ENCODE peak calls at places on chromosomes 11 and 22, in six cellular contexts. One of them, this sample, is unnamed.

GRCh38 chr22:37802310-37803194 is 5.2 kb upstream of the GCAT start:
- DNase-seq in H9: peak
- DNase-seq in H1: peak
- DNase-seq in neuronal stem cell: peak
- DNase-seq in mesenchymal stem cell: peak
- DNase-seq in IMR-90: peak
- DNase-seq in this sample: peak

GRCh38 chr11:108698844-108699642 is 34.2 kb downstream of the DDX10 start:
- DNase-seq in H1: no peak
- DNase-seq in H9: no peak
- DNase-seq in mesenchymal stem cell: no peak
- DNase-seq in neuronal stem cell: no peak
- DNase-seq in IMR-90: no peak
- DNase-seq in this sample: no peak

GRCh38 chr11:70105755-70106571 is 27.8 kb downstream of the ANO1 start:
- DNase-seq in mesenchymal stem cell: no peak
- DNase-seq in neuronal stem cell: no peak
- DNase-seq in IMR-90: no peak
- DNase-seq in H9: no peak
- DNase-seq in H1: no peak
- DNase-seq in this sample: no peak

GRCh38 chr22:38698407-38699094 is 2.2 kb downstream of the JOSD1 start:
- DNase-seq in IMR-90: no peak
- DNase-seq in H9: no peak
- DNase-seq in mesenchymal stem cell: no peak
- DNase-seq in H1: no peak
- DNase-seq in neuronal stem cell: no peak
- DNase-seq in this sample: no peak

GRCh38 chr22:23253475-23254055 is 73.3 kb downstream of the BCR start:
- DNase-seq in H1: no peak
- DNase-seq in neuronal stem cell: no peak
- DNase-seq in H9: no peak
- DNase-seq in IMR-90: no peak
- DNase-seq in mesenchymal stem cell: no peak
- DNase-seq in this sample: no peak

GRCh38 chr11:10984742-10985141 is 126.9 kb upstream of the ZBED5 start:
- DNase-seq in H9: no peak
- DNase-seq in H1: no peak
- DNase-seq in mesenchymal stem cell: no peak
- DNase-seq in IMR-90: no peak
- DNase-seq in neuronal stem cell: no peak
- DNase-seq in this sample: no peak

GRCh38 chr11:32487270-32487669 is 51.9 kb upstream of the WT1 start:
- DNase-seq in IMR-90: no peak
- DNase-seq in H9: peak
- DNase-seq in mesenchymal stem cell: no peak
- DNase-seq in H1: no peak
- DNase-seq in neuronal stem cell: no peak
- DNase-seq in this sample: no peak

GRCh38 chr11:73916435-73916834 is 34.4 kb upstream of the DNAJB13 start:
- DNase-seq in neuronal stem cell: no peak
- DNase-seq in mesenchymal stem cell: no peak
- DNase-seq in IMR-90: peak
- DNase-seq in H1: no peak
- DNase-seq in H9: no peak
- DNase-seq in this sample: no peak

GRCh38 chr11:18761741-18762140 is 29.9 kb downstream of the PTPN5 start:
- DNase-seq in mesenchymal stem cell: no peak
- DNase-seq in neuronal stem cell: no peak
- DNase-seq in H1: no peak
- DNase-seq in IMR-90: no peak
- DNase-seq in H9: no peak
- DNase-seq in this sample: no peak

GRCh38 chr11:21604564-21604963 is 588.3 kb upstream of the ANO5 start:
- DNase-seq in H9: no peak
- DNase-seq in neuronal stem cell: no peak
- DNase-seq in IMR-90: no peak
- DNase-seq in H1: no peak
- DNase-seq in mesenchymal stem cell: no peak
- DNase-seq in this sample: no peak

GRCh38 chr22:43919106-43919965 is 4.3 kb upstream of the PNPLA3 start:
- DNase-seq in neuronal stem cell: no peak
- DNase-seq in mesenchymal stem cell: peak
- DNase-seq in H1: no peak
- DNase-seq in H9: no peak
- DNase-seq in IMR-90: peak
- DNase-seq in this sample: no peak

GRCh38 chr11:46272816-46273427 is 4.5 kb upstream of the CREB3L1 start:
- DNase-seq in IMR-90: peak
- DNase-seq in neuronal stem cell: no peak
- DNase-seq in mesenchymal stem cell: peak
- DNase-seq in H1: no peak
- DNase-seq in H9: no peak
- DNase-seq in this sample: no peak

GRCh38 chr11:14972581-14973490 is 685 bp upstream of the CALCA start:
- DNase-seq in H9: peak
- DNase-seq in H1: no peak
- DNase-seq in IMR-90: no peak
- DNase-seq in mesenchymal stem cell: no peak
- DNase-seq in neuronal stem cell: no peak
- DNase-seq in this sample: no peak

GRCh38 chr11:1773131-1773510 is 9.4 kb upstream of the CTSD start:
- DNase-seq in H9: no peak
- DNase-seq in neuronal stem cell: no peak
- DNase-seq in mesenchymal stem cell: no peak
- DNase-seq in IMR-90: no peak
- DNase-seq in H1: no peak
- DNase-seq in this sample: no peak

GRCh38 chr22:20015971-20016733 is 471 bp downstream of the ARVCF start:
- DNase-seq in H9: peak
- DNase-seq in H1: peak
- DNase-seq in neuronal stem cell: no peak
- DNase-seq in IMR-90: no peak
- DNase-seq in mesenchymal stem cell: peak
- DNase-seq in this sample: peak

GRCh38 chr11:94544832-94545640 is 1.3 kb downstream of the FUT4 start:
- DNase-seq in H1: peak
- DNase-seq in IMR-90: no peak
- DNase-seq in H9: peak
- DNase-seq in mesenchymal stem cell: peak
- DNase-seq in neuronal stem cell: peak
- DNase-seq in this sample: peak

GRCh38 chr22:46537221-46537945 is at the start of gene CELSR1:
- DNase-seq in H1: peak
- DNase-seq in neuronal stem cell: peak
- DNase-seq in H9: peak
- DNase-seq in IMR-90: peak
- DNase-seq in mesenchymal stem cell: no peak
- DNase-seq in this sample: peak

GRCh38 chr11:45178223-45178622 is 31.8 kb downstream of the PRDM11 start:
- DNase-seq in IMR-90: no peak
- DNase-seq in neuronal stem cell: no peak
- DNase-seq in H9: no peak
- DNase-seq in H1: no peak
- DNase-seq in mesenchymal stem cell: no peak
- DNase-seq in this sample: no peak

GRCh38 chr11:45173064-45173463 is 26.6 kb downstream of the PRDM11 start:
- DNase-seq in IMR-90: no peak
- DNase-seq in H1: no peak
- DNase-seq in H9: no peak
- DNase-seq in mesenchymal stem cell: no peak
- DNase-seq in neuronal stem cell: no peak
- DNase-seq in this sample: no peak

GRCh38 chr11:45176996-45177395 is 30.6 kb downstream of the PRDM11 start:
- DNase-seq in neuronal stem cell: no peak
- DNase-seq in H9: no peak
- DNase-seq in mesenchymal stem cell: no peak
- DNase-seq in IMR-90: no peak
- DNase-seq in H1: no peak
- DNase-seq in this sample: no peak

GRCh38 chr11:45174168-45174835 is 27.9 kb downstream of the PRDM11 start:
- DNase-seq in H9: no peak
- DNase-seq in neuronal stem cell: no peak
- DNase-seq in IMR-90: no peak
- DNase-seq in H1: no peak
- DNase-seq in mesenchymal stem cell: no peak
- DNase-seq in this sample: no peak

DNA sequence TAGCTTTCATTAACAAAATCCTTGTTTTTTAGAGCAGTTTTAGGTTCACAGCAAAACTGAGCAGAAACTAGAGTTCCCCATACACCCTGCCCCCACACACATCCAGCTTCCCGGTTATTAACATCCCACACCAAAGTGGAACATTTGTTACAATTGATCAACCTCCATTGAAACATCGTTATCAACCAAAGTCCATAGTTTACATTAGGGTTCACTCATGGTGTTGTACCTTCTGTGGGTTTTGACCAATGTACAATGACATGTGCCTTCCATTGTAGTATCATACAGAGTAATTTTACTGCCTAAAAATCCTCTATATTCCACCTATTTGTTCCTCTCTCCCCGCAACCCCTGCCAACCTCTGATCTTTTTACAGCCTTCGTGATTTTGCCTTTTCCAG is 28.5 kb downstream of the PRDM11 start:
- DNase-seq in H1: no peak
- DNase-seq in neuronal stem cell: no peak
- DNase-seq in IMR-90: no peak
- DNase-seq in H9: no peak
- DNase-seq in mesenchymal stem cell: no peak
- DNase-seq in this sample: no peak
- H2BK120ac ChIP-seq in H1: no peak
- H2BK120ac ChIP-seq in neuronal stem cell: no peak
- H2BK120ac ChIP-seq in IMR-90: no peak
- H2BK120ac ChIP-seq in H9: no peak
- H2BK120ac ChIP-seq in mesenchymal stem cell: no peak
- H2BK120ac ChIP-seq in this sample: no peak

DNA sequence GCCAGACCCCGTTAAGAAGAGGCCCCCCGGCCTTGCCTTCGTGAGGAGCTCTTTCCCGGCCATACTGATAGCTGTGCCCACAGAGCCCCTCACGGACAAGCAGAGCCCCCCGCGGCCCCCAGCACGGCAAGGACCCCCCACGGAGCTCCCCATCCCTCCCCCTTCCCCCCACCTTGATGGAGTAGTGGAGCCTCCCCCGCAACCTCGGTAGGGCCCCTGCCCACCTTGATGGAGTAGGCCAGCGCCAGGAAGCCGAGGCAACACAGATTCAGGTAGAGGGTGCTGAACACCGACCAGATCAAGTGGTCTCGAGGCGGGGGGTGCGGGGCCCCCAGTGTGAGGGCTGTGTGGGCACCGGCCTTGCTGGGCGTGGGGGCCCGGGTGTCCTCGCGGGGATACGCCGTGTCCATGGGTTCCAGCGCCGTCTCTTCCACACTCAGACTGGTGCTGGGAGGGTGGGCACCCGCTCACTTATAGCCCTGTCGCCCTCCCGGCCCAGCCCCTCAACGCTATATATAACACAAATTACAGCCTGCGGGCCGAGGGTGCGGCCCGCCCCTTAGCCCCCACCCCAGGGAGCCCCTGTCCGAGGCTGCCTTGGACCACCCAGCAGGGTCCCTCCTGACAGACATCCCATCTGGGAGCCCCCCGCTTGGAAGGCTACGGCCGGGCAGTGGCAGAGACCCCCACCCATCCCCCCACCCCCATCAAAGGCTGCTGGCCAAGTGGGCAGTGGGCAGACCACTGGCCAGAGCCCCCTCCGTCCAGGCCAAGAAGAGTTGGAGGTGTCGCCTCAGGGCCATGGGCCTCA is at the start of gene IFITM5:
- DNase-seq in H1: no peak
- DNase-seq in IMR-90: no peak
- DNase-seq in mesenchymal stem cell: no peak
- DNase-seq in H9: no peak
- DNase-seq in neuronal stem cell: no peak
- DNase-seq in this sample: no peak
- H2AK5ac ChIP-seq in H1: peak
- H2AK5ac ChIP-seq in IMR-90: no peak
- H2AK5ac ChIP-seq in mesenchymal stem cell: no peak
- H2AK5ac ChIP-seq in H9: no peak
- H2AK5ac ChIP-seq in neuronal stem cell: peak
- H2AK5ac ChIP-seq in this sample: no peak

GRCh38 chr11:30863177-30863576 is 277.0 kb upstream of the MPPED2 start:
- DNase-seq in H9: no peak
- DNase-seq in neuronal stem cell: no peak
- DNase-seq in H1: no peak
- DNase-seq in mesenchymal stem cell: no peak
- DNase-seq in IMR-90: no peak
- DNase-seq in this sample: no peak

GRCh38 chr11:30873924-30874323 is 287.8 kb upstream of the MPPED2 start:
- DNase-seq in mesenchymal stem cell: no peak
- DNase-seq in neuronal stem cell: no peak
- DNase-seq in H1: no peak
- DNase-seq in IMR-90: no peak
- DNase-seq in H9: no peak
- DNase-seq in this sample: no peak

DNA sequence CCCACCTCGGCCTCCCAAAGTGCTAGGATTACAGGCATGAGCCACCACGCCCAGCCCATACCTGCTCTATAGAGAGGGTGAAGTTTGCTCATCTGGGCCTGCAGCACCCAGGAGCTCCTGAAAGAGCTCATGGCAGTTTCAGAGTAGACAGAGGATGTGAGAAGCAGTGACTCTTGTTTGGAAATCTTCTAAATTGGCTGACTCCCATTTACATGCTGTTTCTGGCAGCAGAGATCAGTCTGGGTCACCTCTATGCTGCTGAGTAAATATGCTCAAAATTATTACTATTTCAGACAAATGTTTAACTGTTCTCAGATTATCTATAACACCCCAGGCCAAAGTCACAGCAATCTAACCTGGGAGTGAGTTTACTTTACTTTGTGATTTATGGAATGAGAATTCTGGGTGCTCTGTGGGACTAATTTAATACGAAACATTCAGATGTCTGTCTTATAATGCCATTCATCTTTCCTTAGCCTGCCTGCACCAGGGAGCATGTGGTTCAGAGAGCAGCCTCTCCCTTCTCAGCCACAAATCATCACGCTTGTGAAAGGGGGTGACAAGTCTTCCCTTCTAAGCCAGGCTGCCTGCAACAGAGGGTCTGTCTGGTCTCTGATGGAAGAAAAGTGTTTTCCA is 282.5 kb upstream of the MPPED2 start:
- DNase-seq in mesenchymal stem cell: no peak
- DNase-seq in IMR-90: no peak
- DNase-seq in H9: no peak
- DNase-seq in H1: no peak
- DNase-seq in neuronal stem cell: no peak
- DNase-seq in this sample: no peak
- H4K91ac ChIP-seq in mesenchymal stem cell: no peak
- H4K91ac ChIP-seq in IMR-90: no peak
- H4K91ac ChIP-seq in H9: no peak
- H4K91ac ChIP-seq in H1: no peak
- H4K91ac ChIP-seq in neuronal stem cell: no peak
- H4K91ac ChIP-seq in this sample: no peak

GRCh38 chr11:116445108-116446047 is 327.4 kb downstream of the BUD13 start:
- DNase-seq in neuronal stem cell: peak
- DNase-seq in H1: peak
- DNase-seq in IMR-90: no peak
- DNase-seq in H9: peak
- DNase-seq in mesenchymal stem cell: no peak
- DNase-seq in this sample: no peak
- H2BK120ac ChIP-seq in neuronal stem cell: no peak
- H2BK120ac ChIP-seq in H1: peak
- H2BK120ac ChIP-seq in IMR-90: no peak
- H2BK120ac ChIP-seq in H9: no peak
- H2BK120ac ChIP-seq in mesenchymal stem cell: no peak
- H2BK120ac ChIP-seq in this sample: no peak